ENCODE peak calls at places on chromosomes 16 and 17, in five cellular contexts. R is RKO; Y is activated CD8-positive, alpha-beta memory T cell treated with anti-CD3 and anti-CD28 coated beads, Interleukin-2, amount 50 U/mL, for 4 hours; Z is activated naive CD4-positive, alpha-beta T cell; J is stimulated activated CD4-positive, alpha-beta T cell treated with anti-CD3 and anti-CD28 coated beads, Interleukin-1b, Interleukin-23, amount 100 ng/mL, for 4 hours. A is an unnamed sample.

GRCh38 chr17:77489898-77490265 is 349.1 kb downstream of the SEC14L1 start:
- DNase-seq in R (no peak), Y (no peak), Z (no peak), J (no peak), A (no peak)

GRCh38 chr17:27241346-27241946 is 52.5 kb upstream of the WSB1 start:
- DNase-seq in R (no peak), Y (no peak), Z (no peak), J (no peak), A (no peak)

GRCh38 chr17:50147841-50148225 is 2.6 kb downstream of the PPP1R9B start:
- DNase-seq in R (no peak), Y (no peak), Z (no peak), J (no peak), A (no peak)

GRCh38 chr16:63745456-63745855 is 1376.4 kb downstream of the CDH11 start:
- DNase-seq in R (no peak), Y (no peak), Z (no peak), J (no peak), A (no peak)

GRCh38 chr16:30948956-30949654 is at the start of gene ORAI3:
- DNase-seq in R (peak; percentile 85), Y (peak; percentile 44), Z (no peak), J (no peak), A (no peak)

GRCh38 chr17:347309-347708 is 5.3 kb downstream of the RPH3AL start:
- DNase-seq in R (no peak), Y (no peak), Z (no peak), J (no peak), A (no peak)

GRCh38 chr16:68790944-68791343 is 52.4 kb upstream of the TANGO6 start:
- DNase-seq in R (no peak), Y (no peak), Z (no peak), J (no peak), A (no peak)

GRCh38 chr17:49952209-49952911 is 16.6 kb upstream of the DLX4 start:
- DNase-seq in R (peak; percentile 47), Y (peak; percentile 84), Z (peak; percentile 63), J (peak; percentile 80), A (no peak)

GRCh38 chr16:24789881-24790280 is 55.9 kb upstream of the SLC5A11 start:
- DNase-seq in R (no peak), Y (no peak), Z (no peak), J (no peak), A (no peak)

GRCh38 chr16:66300501-66300900 is 66.0 kb upstream of the CDH5 start:
- DNase-seq in R (no peak), Y (no peak), Z (no peak), J (no peak), A (no peak)

GRCh38 chr17:41942626-41943025 is 12.2 kb downstream of the ODAD4 start:
- DNase-seq in R (no peak), Y (no peak), Z (no peak), J (no peak), A (no peak)

GRCh38 chr16:77679901-77680300 is 42.4 kb upstream of the NUDT7 start:
- DNase-seq in R (no peak), Y (no peak), Z (no peak), J (no peak), A (no peak)

GRCh38 chr17:14301279-14301760 is 439 bp downstream of the HS3ST3B1 start:
- DNase-seq in R (no peak), Y (peak; percentile 47), Z (peak; percentile 36), J (no peak), A (no peak)

A was measured in cortex of kidney.